ENCODE peak calls at places on chromosomes 12 and 14, in six cellular contexts. V is sigmoid colon, Q is ascending aorta, D is breast epithelium, U is AG04450, S is cardiac muscle cell. L is an unnamed sample.
A peak's percentile ranks its signal among the peaks of the same experiment; 100 is the strongest.

GRCh38 chr12:124231980-124232653 is 62.8 kb upstream of the RFLNA start:
- DNase-seq in V (no peak), U (no peak), S (no peak), D (no peak), Q (no peak), L (no peak)

GRCh38 chr12:69470189-69471094 is at the start of gene FRS2:
- DNase-seq in U (peak; percentile 71), Q (peak; percentile 37), D (peak; percentile 81), S (peak; percentile 95), V (peak; percentile 95), L (peak; percentile 79)

GRCh38 chr14:23665302-23666016 is 29.3 kb downstream of the DHRS2 start:
- DNase-seq in Q (no peak), S (no peak), V (no peak), D (no peak), U (no peak), L (no peak)

GRCh38 chr12:19674437-19674836 is 235.1 kb downstream of the AEBP2 start:
- DNase-seq in V (no peak), D (no peak), U (no peak), S (no peak), Q (no peak), L (no peak)

GRCh38 chr12:15276088-15276698 is 46.1 kb upstream of the PTPRO start:
- DNase-seq in U (no peak), D (no peak), S (peak; percentile 52), Q (no peak), V (no peak), L (peak; percentile 12)

GRCh38 chr14:105470812-105471771 is 3.5 kb upstream of the CRIP2 start:
- DNase-seq in S (peak; percentile 97), V (no peak), U (no peak), D (no peak), Q (no peak), L (no peak)

GRCh38 chr14:87934185-87934584 is 58.8 kb downstream of the GALC start:
- DNase-seq in U (no peak), S (no peak), Q (no peak), D (no peak), V (no peak), L (no peak)

GRCh38 chr12:107859367-107859766 is 84.9 kb downstream of the ASCL4 start:
- DNase-seq in V (no peak), U (no peak), Q (no peak), D (no peak), S (no peak), L (no peak)

GRCh38 chr14:67883717-67884116 is 64.1 kb downstream of the RAD51B start:
- DNase-seq in Q (no peak), V (no peak), D (no peak), S (no peak), U (no peak), L (no peak)

GRCh38 chr12:70664463-70664862 is 27.2 kb upstream of the PTPRB start:
- DNase-seq in Q (no peak), U (no peak), D (no peak), S (peak; percentile 15), V (no peak), L (no peak)

GRCh38 chr14:38481939-38482678 is 226.2 kb upstream of the CLEC14A start:
- DNase-seq in S (no peak), Q (no peak), V (no peak), D (no peak), U (no peak), L (no peak)

GRCh38 chr14:58100735-58101368 is 51.2 kb downstream of the ARMH4 start:
- DNase-seq in V (no peak), S (no peak), D (no peak), U (peak; percentile 42), Q (no peak), L (no peak)

GRCh38 chr14:74941676-74942097 is 13.7 kb downstream of the PGF start:
- DNase-seq in V (peak; percentile 84), S (no peak), D (peak; percentile 64), Q (peak; percentile 70), U (no peak), L (peak; percentile 18)

GRCh38 chr14:102182901-102183619 is 43.4 kb downstream of the WDR20 start:
- DNase-seq in V (peak; percentile 8), D (no peak), Q (no peak), S (no peak), U (no peak), L (no peak)

GRCh38 chr14:58638231-58639205 is 756 bp downstream of the DACT1 start:
- DNase-seq in V (peak; percentile 66), D (no peak), Q (no peak), S (peak; percentile 59), U (no peak), L (peak; percentile 27)

GRCh38 chr12:64893961-64894360 is 69.5 kb downstream of the TBC1D30 start:
- DNase-seq in D (no peak), Q (no peak), U (peak; percentile 55), S (no peak), V (no peak), L (no peak)

GRCh38 chr12:64890873-64891468 is 66.5 kb downstream of the TBC1D30 start:
- DNase-seq in U (no peak), D (no peak), V (no peak), Q (no peak), S (peak; percentile 81), L (no peak)

GRCh38 chr12:64894827-64895475 is 70.5 kb downstream of the TBC1D30 start:
- DNase-seq in S (no peak), V (no peak), D (no peak), U (no peak), Q (no peak), L (no peak)

GRCh38 chr12:64891629-64892028 is 67.2 kb downstream of the TBC1D30 start:
- DNase-seq in U (no peak), Q (no peak), D (no peak), V (no peak), S (no peak), L (no peak)

GRCh38 chr12:64892561-64892960 is 68.1 kb downstream of the TBC1D30 start:
- DNase-seq in D (no peak), S (no peak), V (no peak), Q (no peak), U (no peak), L (no peak)
- H3K27ac ChIP-seq in D (no peak overlapping the region), S (no peak overlapping the region), V (no peak overlapping the region), Q (no peak overlapping the region), U (no peak overlapping the region), L (no peak overlapping the region)

GRCh38 chr12:120242275-120242799 is 23.2 kb downstream of the PXN start:
- DNase-seq in Q (no peak), S (no peak), V (no peak), U (no peak), D (no peak), L (no peak)

GRCh38 chr12:120239776-120240494 is 25.6 kb downstream of the PXN start:
- DNase-seq in S (no peak), V (no peak), Q (no peak), U (no peak), D (no peak), L (no peak)

GRCh38 chr12:120241561-120242274 is 23.8 kb downstream of the PXN start:
- DNase-seq in U (no peak), Q (no peak), V (no peak), D (no peak), S (no peak), L (no peak)

GRCh38 chr12:120240495-120240833 is 25.1 kb downstream of the PXN start:
- DNase-seq in D (no peak), Q (no peak), S (no peak), V (no peak), U (no peak), L (no peak)

GRCh38 chr12:120242971-120243699 is 22.4 kb downstream of the PXN start:
- DNase-seq in D (no peak), V (no peak), S (no peak), Q (no peak), U (no peak), L (no peak)
- H3K27ac ChIP-seq in D (peak overlapping the region; percentile 68), V (no peak overlapping the region), S (peak overlapping the region; percentile 81), Q (no peak overlapping the region), U (no peak overlapping the region), L (no peak overlapping the region)

GRCh38 chr14:20332386-20332945 is 613 bp downstream of the CCNB1IP1 start:
- DNase-seq in D (no peak), Q (no peak), S (peak; percentile 62), V (no peak), U (no peak), L (no peak)

GRCh38 chr14:20331048-20331613 is 1.9 kb downstream of the CCNB1IP1 start:
- DNase-seq in U (no peak), V (no peak), D (no peak), Q (no peak), S (no peak), L (no peak)

GRCh38 chr14:20328705-20329104 is 4.4 kb downstream of the CCNB1IP1 start:
- DNase-seq in U (no peak), Q (no peak), S (no peak), V (no peak), D (no peak), L (no peak)

GRCh38 chr14:20329355-20329754 is 3.7 kb downstream of the CCNB1IP1 start:
- DNase-seq in V (no peak), Q (no peak), D (no peak), S (no peak), U (no peak), L (no peak)

DNA sequence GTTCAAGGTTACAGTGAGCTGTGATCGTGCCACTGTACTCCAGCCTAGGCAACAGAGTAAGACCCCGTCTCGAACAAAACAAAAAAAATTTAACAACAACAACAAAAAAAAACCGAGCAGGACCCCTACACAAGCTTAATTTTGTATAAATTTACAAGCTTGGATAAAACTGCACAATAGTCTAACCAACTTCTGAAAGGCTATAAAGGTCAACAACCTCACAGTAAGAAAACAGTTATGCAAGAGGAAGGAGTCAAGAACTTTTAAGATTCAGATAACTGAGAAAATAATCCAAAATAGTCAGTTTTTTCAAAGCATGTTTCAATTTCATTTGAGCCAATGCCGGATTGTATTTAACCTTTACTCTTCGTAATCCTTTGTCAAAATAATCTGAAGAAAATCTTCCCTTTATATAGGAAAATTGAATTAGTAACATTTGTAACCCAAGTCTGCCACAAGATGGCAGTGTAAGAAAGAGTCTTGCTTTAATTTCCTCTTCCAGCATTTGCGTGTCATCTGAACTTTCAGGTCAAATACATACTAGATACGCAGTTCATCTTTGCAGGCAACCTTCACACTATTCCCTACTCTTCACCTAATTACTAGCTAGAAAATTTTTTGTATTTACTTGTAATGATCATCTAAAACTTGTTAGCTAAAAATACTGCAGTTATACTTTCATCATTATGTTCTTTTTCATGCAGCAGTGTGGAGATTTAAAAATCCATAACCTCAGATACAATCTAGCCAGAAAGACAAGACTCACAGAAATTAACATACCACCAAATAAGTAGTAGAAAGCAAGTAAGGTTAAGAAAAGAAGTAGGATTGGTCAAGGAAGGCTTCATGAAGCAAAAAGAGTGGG is 5.8 kb downstream of the CCNB1IP1 start:
- DNase-seq in V (no peak), U (peak; percentile 54), Q (no peak), S (peak; percentile 64), D (no peak), L (no peak)
- H3K27ac ChIP-seq in V (peak overlapping the region; percentile 48), U (no peak overlapping the region), Q (no peak overlapping the region), S (peak overlapping the region; percentile 22), D (peak overlapping the region; percentile 19), L (no peak overlapping the region)

GRCh38 chr12:6917491-6918231 is 3.3 kb downstream of the ENO2 start:
- DNase-seq in Q (no peak), V (no peak), S (no peak), D (no peak), U (no peak), L (no peak)

GRCh38 chr12:6914246-6914947 is at the start of gene ENO2:
- DNase-seq in D (no peak), U (no peak), S (peak; percentile 80), Q (peak; percentile 51), V (peak; percentile 94), L (peak; percentile 91)

GRCh38 chr12:6915789-6916285 is 1.5 kb downstream of the ENO2 start:
- DNase-seq in D (no peak), S (no peak), Q (no peak), U (no peak), V (no peak), L (no peak)

GRCh38 chr12:6916426-6917200 is 2.2 kb downstream of the ENO2 start:
- DNase-seq in V (peak; percentile 66), D (no peak), S (no peak), U (no peak), Q (no peak), L (no peak)

GRCh38 chr12:6915023-6915788 is 826 bp downstream of the ENO2 start:
- DNase-seq in U (no peak), V (peak; percentile 67), Q (no peak), S (peak; percentile 27), D (no peak), L (no peak)
- H3K27ac ChIP-seq in U (peak overlapping the region; percentile 11), V (peak overlapping the region; percentile 83), Q (peak overlapping the region; percentile 90), S (no peak overlapping the region), D (peak overlapping the region; percentile 23), L (peak overlapping the region; percentile 86)

L was measured in substantia nigra.